ENCODE peak calls at places on chromosomes 16 and 17, in eight cellular contexts. One of them, this sample, is unnamed.

GRCh38 chr16:25823891-25824290 is 132.1 kb downstream of the HS3ST4 start:
- DNase-seq in renal cortical epithelial cell: no peak
- DNase-seq in psoas muscle: no peak
- DNase-seq in NCI-H2171 treated with DMSO at 0.1 percent for 48 hours: no peak
- DNase-seq in lower lobe of right lung: peak; percentile 49
- DNase-seq in effector CD4-positive, alpha-beta T cell: no peak
- DNase-seq in HEK293T: no peak
- DNase-seq in BE2C: no peak
- DNase-seq in this sample: no peak

GRCh38 chr16:58511933-58512815 is 3.1 kb upstream of the SETD6 start:
- DNase-seq in effector CD4-positive, alpha-beta T cell: peak; percentile 81
- DNase-seq in NCI-H2171 treated with DMSO at 0.1 percent for 48 hours: peak; percentile 55
- DNase-seq in HEK293T: peak; percentile 71
- DNase-seq in renal cortical epithelial cell: peak; percentile 26
- DNase-seq in BE2C: peak; percentile 90
- DNase-seq in lower lobe of right lung: peak; percentile 86
- DNase-seq in psoas muscle: peak; percentile 82
- DNase-seq in this sample: peak; percentile 53

GRCh38 chr17:40303009-40303657 is 5.8 kb upstream of the RARA start:
- DNase-seq in effector CD4-positive, alpha-beta T cell: peak; percentile 52
- DNase-seq in BE2C: peak; percentile 64
- DNase-seq in NCI-H2171 treated with DMSO at 0.1 percent for 48 hours: peak; percentile 75
- DNase-seq in lower lobe of right lung: no peak
- DNase-seq in renal cortical epithelial cell: peak; percentile 64
- DNase-seq in HEK293T: peak; percentile 34
- DNase-seq in psoas muscle: no peak
- DNase-seq in this sample: peak; percentile 69

GRCh38 chr17:30947796-30948195 is 23.0 kb upstream of the RNF135 start:
- DNase-seq in HEK293T: no peak
- DNase-seq in effector CD4-positive, alpha-beta T cell: no peak
- DNase-seq in lower lobe of right lung: no peak
- DNase-seq in psoas muscle: no peak
- DNase-seq in NCI-H2171 treated with DMSO at 0.1 percent for 48 hours: no peak
- DNase-seq in BE2C: no peak
- DNase-seq in renal cortical epithelial cell: no peak
- DNase-seq in this sample: no peak

GRCh38 chr16:3992297-3993051 is 112.0 kb upstream of the CREBBP start:
- DNase-seq in BE2C: no peak
- DNase-seq in renal cortical epithelial cell: no peak
- DNase-seq in NCI-H2171 treated with DMSO at 0.1 percent for 48 hours: no peak
- DNase-seq in HEK293T: no peak
- DNase-seq in psoas muscle: no peak
- DNase-seq in effector CD4-positive, alpha-beta T cell: no peak
- DNase-seq in lower lobe of right lung: peak; percentile 32
- DNase-seq in this sample: no peak

GRCh38 chr17:46877466-46877865 is 26.1 kb downstream of the WNT9B start:
- DNase-seq in lower lobe of right lung: no peak
- DNase-seq in HEK293T: no peak
- DNase-seq in renal cortical epithelial cell: no peak
- DNase-seq in BE2C: no peak
- DNase-seq in NCI-H2171 treated with DMSO at 0.1 percent for 48 hours: no peak
- DNase-seq in effector CD4-positive, alpha-beta T cell: no peak
- DNase-seq in psoas muscle: no peak
- DNase-seq in this sample: no peak

GRCh38 chr17:39744075-39744835 is 6.5 kb downstream of the GRB7 start:
- DNase-seq in BE2C: no peak
- DNase-seq in NCI-H2171 treated with DMSO at 0.1 percent for 48 hours: no peak
- DNase-seq in renal cortical epithelial cell: no peak
- DNase-seq in psoas muscle: no peak
- DNase-seq in effector CD4-positive, alpha-beta T cell: no peak
- DNase-seq in HEK293T: no peak
- DNase-seq in lower lobe of right lung: peak; percentile 37
- DNase-seq in this sample: no peak

GRCh38 chr17:48618366-48618896 is 3.3 kb upstream of the HOXB8 start:
- DNase-seq in lower lobe of right lung: peak; percentile 89
- DNase-seq in renal cortical epithelial cell: peak; percentile 67
- DNase-seq in NCI-H2171 treated with DMSO at 0.1 percent for 48 hours: peak; percentile 57
- DNase-seq in effector CD4-positive, alpha-beta T cell: peak; percentile 80
- DNase-seq in HEK293T: peak; percentile 81
- DNase-seq in BE2C: peak; percentile 81
- DNase-seq in psoas muscle: peak; percentile 84
- DNase-seq in this sample: peak; percentile 96

GRCh38 chr16:49542391-49542891 is 168.8 kb downstream of the C16orf78 start:
- DNase-seq in NCI-H2171 treated with DMSO at 0.1 percent for 48 hours: peak; percentile 79
- DNase-seq in psoas muscle: peak; percentile 74
- DNase-seq in renal cortical epithelial cell: no peak
- DNase-seq in lower lobe of right lung: no peak
- DNase-seq in BE2C: peak; percentile 71
- DNase-seq in effector CD4-positive, alpha-beta T cell: no peak
- DNase-seq in HEK293T: no peak
- DNase-seq in this sample: no peak

GRCh38 chr17:57663326-57664070 is 81.6 kb downstream of the CCDC182 start:
- DNase-seq in NCI-H2171 treated with DMSO at 0.1 percent for 48 hours: no peak
- DNase-seq in HEK293T: no peak
- DNase-seq in psoas muscle: no peak
- DNase-seq in renal cortical epithelial cell: peak; percentile 72
- DNase-seq in BE2C: no peak
- DNase-seq in effector CD4-positive, alpha-beta T cell: no peak
- DNase-seq in lower lobe of right lung: no peak
- DNase-seq in this sample: no peak

GRCh38 chr16:86016201-86016965 is 117.4 kb downstream of the IRF8 start:
- DNase-seq in renal cortical epithelial cell: peak; percentile 53
- DNase-seq in HEK293T: peak; percentile 73
- DNase-seq in BE2C: peak; percentile 46
- DNase-seq in NCI-H2171 treated with DMSO at 0.1 percent for 48 hours: peak; percentile 88
- DNase-seq in lower lobe of right lung: no peak
- DNase-seq in psoas muscle: no peak
- DNase-seq in effector CD4-positive, alpha-beta T cell: no peak
- DNase-seq in this sample: peak; percentile 74

GRCh38 chr17:1471931-1472727 is 16.1 kb upstream of the CRK start:
- DNase-seq in renal cortical epithelial cell: no peak
- DNase-seq in psoas muscle: no peak
- DNase-seq in lower lobe of right lung: no peak
- DNase-seq in HEK293T: no peak
- DNase-seq in effector CD4-positive, alpha-beta T cell: no peak
- DNase-seq in BE2C: no peak
- DNase-seq in NCI-H2171 treated with DMSO at 0.1 percent for 48 hours: no peak
- DNase-seq in this sample: no peak

GRCh38 chr17:82006468-82007227 is 16.0 kb downstream of the CENPX start:
- DNase-seq in NCI-H2171 treated with DMSO at 0.1 percent for 48 hours: no peak
- DNase-seq in renal cortical epithelial cell: no peak
- DNase-seq in psoas muscle: no peak
- DNase-seq in effector CD4-positive, alpha-beta T cell: no peak
- DNase-seq in HEK293T: no peak
- DNase-seq in lower lobe of right lung: no peak
- DNase-seq in BE2C: peak; percentile 73
- DNase-seq in this sample: no peak

GRCh38 chr16:11464241-11464640 is 119.0 kb downstream of the RMI2 start:
- DNase-seq in renal cortical epithelial cell: no peak
- DNase-seq in effector CD4-positive, alpha-beta T cell: no peak
- DNase-seq in NCI-H2171 treated with DMSO at 0.1 percent for 48 hours: no peak
- DNase-seq in psoas muscle: no peak
- DNase-seq in BE2C: no peak
- DNase-seq in HEK293T: no peak
- DNase-seq in lower lobe of right lung: no peak
- DNase-seq in this sample: no peak

GRCh38 chr16:17328971-17329370 is 141.8 kb downstream of the XYLT1 start:
- DNase-seq in BE2C: peak; percentile 52
- DNase-seq in psoas muscle: no peak
- DNase-seq in lower lobe of right lung: no peak
- DNase-seq in effector CD4-positive, alpha-beta T cell: no peak
- DNase-seq in renal cortical epithelial cell: no peak
- DNase-seq in HEK293T: no peak
- DNase-seq in NCI-H2171 treated with DMSO at 0.1 percent for 48 hours: peak; percentile 87
- DNase-seq in this sample: no peak

GRCh38 chr17:34499576-34499975 is 79.8 kb upstream of the TMEM132E start:
- DNase-seq in lower lobe of right lung: no peak
- DNase-seq in psoas muscle: no peak
- DNase-seq in renal cortical epithelial cell: peak; percentile 33
- DNase-seq in NCI-H2171 treated with DMSO at 0.1 percent for 48 hours: no peak
- DNase-seq in effector CD4-positive, alpha-beta T cell: no peak
- DNase-seq in BE2C: no peak
- DNase-seq in HEK293T: peak; percentile 7
- DNase-seq in this sample: peak; percentile 13

GRCh38 chr17:78822552-78822951 is 18.1 kb downstream of the USP36 start:
- DNase-seq in HEK293T: no peak
- DNase-seq in renal cortical epithelial cell: no peak
- DNase-seq in psoas muscle: no peak
- DNase-seq in BE2C: peak; percentile 88
- DNase-seq in NCI-H2171 treated with DMSO at 0.1 percent for 48 hours: no peak
- DNase-seq in effector CD4-positive, alpha-beta T cell: no peak
- DNase-seq in lower lobe of right lung: peak; percentile 14
- DNase-seq in this sample: peak; percentile 46

GRCh38 chr17:50918933-50919296 is 52.8 kb upstream of the TOB1 start:
- DNase-seq in NCI-H2171 treated with DMSO at 0.1 percent for 48 hours: no peak
- DNase-seq in BE2C: no peak
- DNase-seq in renal cortical epithelial cell: no peak
- DNase-seq in HEK293T: no peak
- DNase-seq in effector CD4-positive, alpha-beta T cell: peak; percentile 28
- DNase-seq in lower lobe of right lung: no peak
- DNase-seq in psoas muscle: no peak
- DNase-seq in this sample: no peak

GRCh38 chr17:50527949-50528474 is 4.5 kb upstream of the EPN3 start:
- DNase-seq in lower lobe of right lung: no peak
- DNase-seq in renal cortical epithelial cell: no peak
- DNase-seq in NCI-H2171 treated with DMSO at 0.1 percent for 48 hours: no peak
- DNase-seq in HEK293T: no peak
- DNase-seq in BE2C: no peak
- DNase-seq in effector CD4-positive, alpha-beta T cell: no peak
- DNase-seq in psoas muscle: no peak
- DNase-seq in this sample: no peak

GRCh38 chr17:79433396-79433795 is 177.5 kb downstream of the RBFOX3 start:
- DNase-seq in effector CD4-positive, alpha-beta T cell: no peak
- DNase-seq in renal cortical epithelial cell: no peak
- DNase-seq in lower lobe of right lung: no peak
- DNase-seq in BE2C: no peak
- DNase-seq in NCI-H2171 treated with DMSO at 0.1 percent for 48 hours: no peak
- DNase-seq in psoas muscle: no peak
- DNase-seq in HEK293T: no peak
- DNase-seq in this sample: no peak

GRCh38 chr16:50265260-50265659 is 1.1 kb upstream of the ADCY7 start:
- DNase-seq in BE2C: peak; percentile 49
- DNase-seq in HEK293T: no peak
- DNase-seq in renal cortical epithelial cell: no peak
- DNase-seq in NCI-H2171 treated with DMSO at 0.1 percent for 48 hours: peak; percentile 78
- DNase-seq in lower lobe of right lung: no peak
- DNase-seq in psoas muscle: no peak
- DNase-seq in effector CD4-positive, alpha-beta T cell: peak; percentile 41
- DNase-seq in this sample: no peak

GRCh38 chr16:14252860-14253259 is 181.7 kb downstream of the MRTFB start:
- DNase-seq in psoas muscle: no peak
- DNase-seq in renal cortical epithelial cell: no peak
- DNase-seq in BE2C: no peak
- DNase-seq in HEK293T: no peak
- DNase-seq in effector CD4-positive, alpha-beta T cell: no peak
- DNase-seq in lower lobe of right lung: no peak
- DNase-seq in NCI-H2171 treated with DMSO at 0.1 percent for 48 hours: no peak
- DNase-seq in this sample: no peak

GRCh38 chr16:8505327-8505991 is 84.9 kb downstream of the TMEM114 start:
- DNase-seq in HEK293T: no peak
- DNase-seq in BE2C: no peak
- DNase-seq in psoas muscle: no peak
- DNase-seq in lower lobe of right lung: no peak
- DNase-seq in NCI-H2171 treated with DMSO at 0.1 percent for 48 hours: no peak
- DNase-seq in effector CD4-positive, alpha-beta T cell: no peak
- DNase-seq in renal cortical epithelial cell: peak; percentile 5
- DNase-seq in this sample: no peak

GRCh38 chr17:30970757-30971567 is at the start of gene RNF135:
- DNase-seq in lower lobe of right lung: peak; percentile 90
- DNase-seq in NCI-H2171 treated with DMSO at 0.1 percent for 48 hours: peak; percentile 83
- DNase-seq in effector CD4-positive, alpha-beta T cell: peak; percentile 29
- DNase-seq in HEK293T: peak; percentile 71
- DNase-seq in renal cortical epithelial cell: peak; percentile 72
- DNase-seq in BE2C: peak; percentile 27
- DNase-seq in psoas muscle: peak; percentile 82
- DNase-seq in this sample: peak; percentile 95

GRCh38 chr16:10153993-10154788 is 28.0 kb downstream of the GRIN2A start:
- DNase-seq in lower lobe of right lung: no peak
- DNase-seq in BE2C: no peak
- DNase-seq in psoas muscle: no peak
- DNase-seq in HEK293T: no peak
- DNase-seq in effector CD4-positive, alpha-beta T cell: no peak
- DNase-seq in renal cortical epithelial cell: no peak
- DNase-seq in NCI-H2171 treated with DMSO at 0.1 percent for 48 hours: no peak
- DNase-seq in this sample: no peak

GRCh38 chr16:73308776-73309175 is 260.8 kb upstream of the ZFHX3 start:
- DNase-seq in psoas muscle: no peak
- DNase-seq in BE2C: no peak
- DNase-seq in effector CD4-positive, alpha-beta T cell: no peak
- DNase-seq in HEK293T: no peak
- DNase-seq in lower lobe of right lung: no peak
- DNase-seq in NCI-H2171 treated with DMSO at 0.1 percent for 48 hours: no peak
- DNase-seq in renal cortical epithelial cell: no peak
- DNase-seq in this sample: no peak

GRCh38 chr17:4953461-4953961 is 2.6 kb downstream of the ENO3 start:
- DNase-seq in lower lobe of right lung: no peak
- DNase-seq in NCI-H2171 treated with DMSO at 0.1 percent for 48 hours: no peak
- DNase-seq in BE2C: no peak
- DNase-seq in effector CD4-positive, alpha-beta T cell: no peak
- DNase-seq in HEK293T: no peak
- DNase-seq in psoas muscle: no peak
- DNase-seq in renal cortical epithelial cell: peak; percentile 72
- DNase-seq in this sample: no peak

GRCh38 chr17:44353656-44354331 is 8.7 kb downstream of the GRN start:
- DNase-seq in lower lobe of right lung: no peak
- DNase-seq in renal cortical epithelial cell: no peak
- DNase-seq in BE2C: no peak
- DNase-seq in effector CD4-positive, alpha-beta T cell: no peak
- DNase-seq in psoas muscle: no peak
- DNase-seq in HEK293T: no peak
- DNase-seq in NCI-H2171 treated with DMSO at 0.1 percent for 48 hours: no peak
- DNase-seq in this sample: no peak

GRCh38 chr16:87169509-87169985 is 147.6 kb downstream of the C16orf95 start:
- DNase-seq in renal cortical epithelial cell: no peak
- DNase-seq in HEK293T: no peak
- DNase-seq in BE2C: no peak
- DNase-seq in effector CD4-positive, alpha-beta T cell: no peak
- DNase-seq in lower lobe of right lung: no peak
- DNase-seq in psoas muscle: no peak
- DNase-seq in NCI-H2171 treated with DMSO at 0.1 percent for 48 hours: no peak
- DNase-seq in this sample: no peak

GRCh38 chr16:57138281-57138935 is 46.0 kb downstream of the CPNE2 start:
- DNase-seq in NCI-H2171 treated with DMSO at 0.1 percent for 48 hours: no peak
- DNase-seq in lower lobe of right lung: no peak
- DNase-seq in psoas muscle: no peak
- DNase-seq in BE2C: no peak
- DNase-seq in HEK293T: no peak
- DNase-seq in effector CD4-positive, alpha-beta T cell: no peak
- DNase-seq in renal cortical epithelial cell: no peak
- DNase-seq in this sample: no peak

GRCh38 chr16:2715519-2715918 is 4.5 kb downstream of the PRSS27 start:
- DNase-seq in renal cortical epithelial cell: no peak
- DNase-seq in psoas muscle: peak; percentile 68
- DNase-seq in BE2C: peak; percentile 63
- DNase-seq in effector CD4-positive, alpha-beta T cell: peak; percentile 78
- DNase-seq in HEK293T: no peak
- DNase-seq in NCI-H2171 treated with DMSO at 0.1 percent for 48 hours: no peak
- DNase-seq in lower lobe of right lung: peak; percentile 79
- DNase-seq in this sample: no peak

GRCh38 chr17:29291163-29291752 is 2.7 kb downstream of the NUFIP2 start:
- DNase-seq in BE2C: no peak
- DNase-seq in psoas muscle: no peak
- DNase-seq in NCI-H2171 treated with DMSO at 0.1 percent for 48 hours: peak; percentile 60
- DNase-seq in lower lobe of right lung: no peak
- DNase-seq in renal cortical epithelial cell: peak; percentile 77
- DNase-seq in HEK293T: peak; percentile 17
- DNase-seq in effector CD4-positive, alpha-beta T cell: peak; percentile 23
- DNase-seq in this sample: peak; percentile 60

GRCh38 chr17:74542727-74543383 is 3.1 kb downstream of the CD300C start:
- DNase-seq in BE2C: no peak
- DNase-seq in HEK293T: no peak
- DNase-seq in effector CD4-positive, alpha-beta T cell: no peak
- DNase-seq in renal cortical epithelial cell: no peak
- DNase-seq in psoas muscle: no peak
- DNase-seq in lower lobe of right lung: peak; percentile 39
- DNase-seq in NCI-H2171 treated with DMSO at 0.1 percent for 48 hours: no peak
- DNase-seq in this sample: no peak

GRCh38 chr17:4974064-4974670 is 6.5 kb upstream of the SPAG7 start:
- DNase-seq in HEK293T: no peak
- DNase-seq in NCI-H2171 treated with DMSO at 0.1 percent for 48 hours: no peak
- DNase-seq in BE2C: no peak
- DNase-seq in lower lobe of right lung: no peak
- DNase-seq in renal cortical epithelial cell: no peak
- DNase-seq in effector CD4-positive, alpha-beta T cell: no peak
- DNase-seq in psoas muscle: peak; percentile 65
- DNase-seq in this sample: no peak

This sample was measured in HTR-8/SVneo.